ENCODE peak calls at places on chromosomes 3 and 15, in seven cellular contexts. T is ovary, Z is transverse colon, K is right lobe of liver, L is lower leg skin, W is body of pancreas, M is adrenal gland. A is an unnamed sample.
A peak's percentile ranks its signal among the peaks of the same experiment; 100 is the strongest.

GRCh38 chr3:68033850-68034249 is 379.4 kb upstream of the SUCLG2 start:
- DNase-seq in T (no peak), Z (no peak), K (no peak), L (no peak), W (no peak), M (no peak), A (no peak)

GRCh38 chr3:95901948-95902347 is 912.4 kb upstream of the EPHA6 start:
- DNase-seq in T (no peak), Z (no peak), K (no peak), L (no peak), W (no peak), M (no peak), A (no peak)

GRCh38 chr3:37765591-37766219 is 96.0 kb upstream of the CTDSPL start:
- DNase-seq in T (peak; percentile 64), Z (no peak), K (no peak), L (no peak), W (no peak), M (peak; percentile 70), A (no peak)

GRCh38 chr3:182978387-182978786 is 2.0 kb downstream of the DCUN1D1 start:
- DNase-seq in T (no peak), Z (no peak), K (no peak), L (no peak), W (no peak), M (no peak), A (no peak)

GRCh38 chr3:71211083-71211482 is 372.4 kb downstream of the FOXP1 start:
- DNase-seq in T (no peak), Z (no peak), K (peak; percentile 30), L (peak; percentile 43), W (no peak), M (peak; percentile 26), A (no peak)

GRCh38 chr15:97995881-97996603 is 35.5 kb downstream of the ARRDC4 start:
- DNase-seq in T (no peak), Z (peak; percentile 47), K (no peak), L (no peak), W (peak; percentile 39), M (peak; percentile 25), A (no peak)

GRCh38 chr15:100714749-100715342 is 112.5 kb downstream of the ASB7 start:
- DNase-seq in T (no peak), Z (no peak), K (no peak), L (no peak), W (peak; percentile 11), M (no peak), A (peak; percentile 59)

GRCh38 chr3:9399746-9400145 is 2.3 kb downstream of the SETD5 start:
- DNase-seq in T (peak; percentile 75), Z (peak; percentile 72), K (peak; percentile 52), L (peak; percentile 68), W (peak; percentile 72), M (peak; percentile 90), A (no peak)

GRCh38 chr3:72137865-72138861 is 353.2 kb upstream of the PROK2 start:
- DNase-seq in T (no peak), Z (no peak), K (no peak), L (no peak), W (no peak), M (no peak), A (no peak)

GRCh38 chr3:170322501-170323328 is 34.8 kb upstream of the SKIL start:
- DNase-seq in T (no peak), Z (no peak), K (no peak), L (no peak), W (no peak), M (no peak), A (no peak)

GRCh38 chr3:104206925-104207324 is 1159.8 kb upstream of the ALCAM start:
- DNase-seq in T (no peak), Z (no peak), K (peak; percentile 27), L (no peak), W (no peak), M (no peak), A (no peak)

GRCh38 chr3:191523099-191523498 is 62.1 kb downstream of the PYDC2 start:
- DNase-seq in T (no peak), Z (no peak), K (no peak), L (no peak), W (no peak), M (no peak), A (no peak)

GRCh38 chr3:149605902-149606301 is 51.9 kb downstream of the WWTR1 start:
- DNase-seq in T (no peak), Z (no peak), K (no peak), L (no peak), W (no peak), M (no peak), A (no peak)

GRCh38 chr3:40035177-40035576 is 225.8 kb downstream of the MYRIP start:
- DNase-seq in T (no peak), Z (no peak), K (no peak), L (no peak), W (no peak), M (no peak), A (no peak)

GRCh38 chr3:94360982-94361381 is 298.1 kb downstream of the NSUN3 start:
- DNase-seq in T (peak; percentile 20), Z (peak; percentile 57), K (no peak), L (peak; percentile 48), W (peak; percentile 23), M (peak; percentile 18), A (no peak)

GRCh38 chr15:57150066-57150865 is 226.0 kb upstream of the CGNL1 start:
- DNase-seq in T (no peak), Z (no peak), K (no peak), L (no peak), W (no peak), M (no peak), A (no peak)

GRCh38 chr15:66287461-66288055 is 5.8 kb upstream of the DIS3L start:
- DNase-seq in T (no peak), Z (no peak), K (no peak), L (no peak), W (no peak), M (no peak), A (no peak)

GRCh38 chr15:50463423-50464358 is 39.5 kb downstream of the USP8 start:
- DNase-seq in T (no peak), Z (no peak), K (no peak), L (no peak), W (no peak), M (no peak), A (no peak)

GRCh38 chr3:138974467-138974866 is 27.4 kb downstream of the FOXL2NB start:
- DNase-seq in T (no peak), Z (no peak), K (no peak), L (no peak), W (no peak), M (no peak), A (no peak)

GRCh38 chr15:26864664-26865191 is 2.1 kb upstream of the GABRA5 start:
- DNase-seq in T (no peak), Z (no peak), K (no peak), L (no peak), W (peak; percentile 36), M (peak; percentile 49), A (no peak)

GRCh38 chr3:39000008-39000450 is 51.7 kb downstream of the SCN11A start:
- DNase-seq in T (no peak), Z (no peak), K (no peak), L (no peak), W (no peak), M (no peak), A (no peak)
- TF ChIP-seq POLR2A in T (no peak), Z (no peak), K (no peak), L (no peak), W (no peak), M (no peak), A (no peak)

GRCh38 chr3:49803464-49804140 is 541 bp downstream of the INKA1 start:
- DNase-seq in T (no peak), Z (peak; percentile 52), K (no peak), L (peak; percentile 59), W (no peak), M (no peak), A (peak; percentile 88)
- TF ChIP-seq POLR2A in T (no peak), Z (no peak), K (no peak), L (no peak), W (no peak), M (no peak), A (no peak)

GRCh38 chr3:80999481-80999880 is 762.0 kb downstream of the GBE1 start:
- DNase-seq in T (no peak), Z (no peak), K (no peak), L (no peak), W (no peak), M (no peak), A (no peak)

GRCh38 chr3:80994085-80994665 is 767.3 kb downstream of the GBE1 start:
- DNase-seq in T (no peak), Z (no peak), K (no peak), L (no peak), W (no peak), M (no peak), A (no peak)

GRCh38 chr3:80994767-80995166 is 766.7 kb downstream of the GBE1 start:
- DNase-seq in T (no peak), Z (no peak), K (no peak), L (no peak), W (no peak), M (no peak), A (no peak)

GRCh38 chr3:80998022-80998421 is 763.4 kb downstream of the GBE1 start:
- DNase-seq in T (no peak), Z (no peak), K (no peak), L (no peak), W (no peak), M (no peak), A (no peak)

GRCh38 chr3:80997622-80998021 is 763.8 kb downstream of the GBE1 start:
- DNase-seq in T (no peak), Z (no peak), K (no peak), L (no peak), W (no peak), M (no peak), A (no peak)
- TF ChIP-seq POLR2A in T (no peak), Z (no peak), K (no peak), L (no peak), W (no peak), M (no peak), A (no peak)

DNA sequence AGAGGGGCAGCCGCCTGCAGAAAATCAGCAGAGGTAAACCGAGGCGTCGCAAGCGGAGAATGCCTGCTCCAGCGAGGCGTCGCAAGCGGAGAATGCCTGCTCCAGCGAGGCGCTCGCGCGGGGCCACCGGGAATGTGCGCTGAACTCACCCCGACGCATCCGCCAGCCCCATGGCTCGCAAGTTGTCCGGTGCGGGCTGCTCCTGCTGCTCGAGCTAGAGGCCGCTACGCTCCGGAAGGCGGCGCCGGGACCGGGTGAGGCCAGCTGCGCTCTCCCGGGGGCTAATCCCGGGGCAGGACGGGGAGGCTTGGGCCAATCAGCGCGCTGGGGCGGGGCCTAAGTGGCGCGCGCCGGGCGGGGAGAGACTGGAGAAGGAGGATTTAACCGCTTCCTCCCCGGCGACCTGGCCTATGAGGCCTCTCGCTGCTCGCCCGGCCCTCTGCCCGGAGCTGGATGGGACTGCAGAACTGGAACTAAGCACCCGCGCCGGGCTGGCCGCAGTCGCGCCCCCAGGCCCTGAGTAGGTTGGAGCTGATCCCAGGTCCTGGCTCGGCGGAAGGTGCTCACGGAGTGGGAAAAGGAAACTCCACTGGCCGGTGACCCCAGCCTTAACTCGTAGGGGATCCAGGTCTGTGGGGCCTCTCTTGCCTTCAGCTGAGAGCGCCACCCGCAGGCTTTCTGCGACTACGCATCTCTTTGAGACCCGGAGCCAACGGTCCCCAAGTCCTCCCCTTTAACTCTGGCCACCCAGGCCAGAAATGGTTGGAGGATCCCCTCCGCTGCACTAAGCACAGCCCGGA is at the start of gene SLC26A6:
- DNase-seq in T (peak; percentile 96), Z (peak; percentile 99), K (peak; percentile 98), L (peak; percentile 94), W (peak; percentile 97), M (peak; percentile 95), A (peak; percentile 98)
- TF ChIP-seq POLR2A in T (peak; percentile 26), Z (peak; percentile 79), K (peak; percentile 76), L (no peak), W (peak; percentile 77), M (peak; percentile 47), A (no peak)

GRCh38 chr15:43748376-43748775 is 2.1 kb downstream of the PDIA3 start:
- DNase-seq in T (no peak), Z (no peak), K (no peak), L (no peak), W (no peak), M (no peak), A (no peak)
- TF ChIP-seq POLR2A in T (no peak), Z (no peak), K (no peak), L (no peak), W (no peak), M (no peak), A (no peak)